ENCODE peak calls at places on chromosome 5, in four cellular contexts. N is HepG2, I is GM12878, A is K562. F is an unnamed sample.
A peak's percentile ranks its signal among the peaks of the same experiment; 100 is the strongest.

GRCh38 chr5:71483355-71483754 is 27.9 kb downstream of the BDP1 start:
- DNase-seq in N (peak; percentile 69), I (no peak), A (no peak), F (no peak)

GRCh38 chr5:169335806-169336205 is 34.9 kb upstream of the SLIT3 start:
- DNase-seq in N (no peak), I (no peak), A (no peak), F (no peak)

GRCh38 chr5:80408475-80408875 is 611 bp downstream of the ZFYVE16 start:
- DNase-seq in N (peak; percentile 68), I (no peak), A (peak; percentile 80), F (peak; percentile 81)

GRCh38 chr5:36357391-36357790 is 55.7 kb upstream of the RANBP3L start:
- DNase-seq in N (no peak), I (no peak), A (no peak), F (no peak)

GRCh38 chr5:139856694-139857093 is 61.1 kb downstream of the PSD2 start:
- DNase-seq in N (no peak), I (no peak), A (no peak), F (peak; percentile 48)

GRCh38 chr5:149732500-149733128 is 2.5 kb downstream of the PPARGC1B start:
- DNase-seq in N (peak; percentile 32), I (no peak), A (peak; percentile 58), F (no peak)

GRCh38 chr5:170006016-170006415 is 25.7 kb upstream of the INSYN2B start:
- DNase-seq in N (no peak), I (no peak), A (no peak), F (no peak)

GRCh38 chr5:129204525-129204924 is 110.0 kb downstream of the ISOC1 start:
- DNase-seq in N (no peak), I (no peak), A (no peak), F (no peak)

GRCh38 chr5:59547731-59548130 is 345.8 kb downstream of the PDE4D start:
- DNase-seq in N (no peak), I (no peak), A (no peak), F (no peak)

GRCh38 chr5:44660251-44660650 is 148.5 kb upstream of the MRPS30 start:
- DNase-seq in N (no peak), I (no peak), A (no peak), F (no peak)

GRCh38 chr5:140362875-140363630 is 3.1 kb downstream of the SLC4A9 start:
- DNase-seq in N (peak; percentile 74), I (no peak), A (peak; percentile 85), F (peak; percentile 85)

GRCh38 chr5:133265257-133265656 is 213.4 kb downstream of the HSPA4 start:
- DNase-seq in N (no peak), I (no peak), A (no peak), F (no peak)

GRCh38 chr5:17012289-17012688 is 76.2 kb upstream of the MYO10 start:
- DNase-seq in N (no peak), I (no peak), A (no peak), F (no peak)

GRCh38 chr5:11853796-11854195 is 50.5 kb downstream of the CTNND2 start:
- DNase-seq in N (no peak), I (no peak), A (no peak), F (no peak)

GRCh38 chr5:138635268-138635667 is 60.1 kb upstream of the HSPA9 start:
- DNase-seq in N (no peak), I (no peak), A (no peak), F (no peak)

GRCh38 chr5:23269981-23270380 is 237.4 kb upstream of the PRDM9 start:
- DNase-seq in N (no peak), I (no peak), A (no peak), F (no peak)

GRCh38 chr5:141186897-141187512 is at the start of gene PCDHB9:
- DNase-seq in N (peak; percentile 17), I (no peak), A (peak; percentile 20), F (peak; percentile 61)

GRCh38 chr5:65835191-65835590 is 91.2 kb upstream of the ERBIN start:
- DNase-seq in N (no peak), I (no peak), A (no peak), F (no peak)

GRCh38 chr5:118723021-118723338 is 265.4 kb downstream of the DTWD2 start:
- DNase-seq in N (no peak), I (peak; percentile 69), A (no peak), F (no peak)

GRCh38 chr5:124352312-124352711 is 394.1 kb downstream of the ZNF608 start:
- DNase-seq in N (no peak), I (no peak), A (no peak), F (no peak)

GRCh38 chr5:109744261-109744660 is 54.5 kb downstream of the MAN2A1 start:
- DNase-seq in N (no peak), I (no peak), A (no peak), F (no peak)

GRCh38 chr5:109740329-109740728 is 50.6 kb downstream of the MAN2A1 start:
- DNase-seq in N (no peak), I (peak; percentile 32), A (no peak), F (no peak)

GRCh38 chr5:109743041-109743531 is 53.4 kb downstream of the MAN2A1 start:
- DNase-seq in N (no peak), I (no peak), A (peak; percentile 22), F (no peak)

GRCh38 chr5:109741390-109741789 is 51.7 kb downstream of the MAN2A1 start:
- DNase-seq in N (no peak), I (no peak), A (no peak), F (no peak)

GRCh38 chr5:109743770-109744212 is 54.1 kb downstream of the MAN2A1 start:
- DNase-seq in N (peak; percentile 6), I (no peak), A (peak; percentile 69), F (no peak)
- TF ChIP-seq FOXM1 in N (no peak), I (no peak), A (no peak), F (no peak)

GRCh38 chr5:142806769-142807377 is 36.7 kb downstream of the ARHGAP26 start:
- DNase-seq in N (peak; percentile 41), I (no peak), A (no peak), F (no peak)

GRCh38 chr5:142800776-142801494 is 30.8 kb downstream of the ARHGAP26 start:
- DNase-seq in N (no peak), I (peak; percentile 48), A (no peak), F (no peak)

GRCh38 chr5:142805339-142805738 is 35.2 kb downstream of the ARHGAP26 start:
- DNase-seq in N (no peak), I (no peak), A (no peak), F (no peak)

GRCh38 chr5:142801495-142801871 is 31.3 kb downstream of the ARHGAP26 start:
- DNase-seq in N (no peak), I (no peak), A (no peak), F (no peak)

DNA sequence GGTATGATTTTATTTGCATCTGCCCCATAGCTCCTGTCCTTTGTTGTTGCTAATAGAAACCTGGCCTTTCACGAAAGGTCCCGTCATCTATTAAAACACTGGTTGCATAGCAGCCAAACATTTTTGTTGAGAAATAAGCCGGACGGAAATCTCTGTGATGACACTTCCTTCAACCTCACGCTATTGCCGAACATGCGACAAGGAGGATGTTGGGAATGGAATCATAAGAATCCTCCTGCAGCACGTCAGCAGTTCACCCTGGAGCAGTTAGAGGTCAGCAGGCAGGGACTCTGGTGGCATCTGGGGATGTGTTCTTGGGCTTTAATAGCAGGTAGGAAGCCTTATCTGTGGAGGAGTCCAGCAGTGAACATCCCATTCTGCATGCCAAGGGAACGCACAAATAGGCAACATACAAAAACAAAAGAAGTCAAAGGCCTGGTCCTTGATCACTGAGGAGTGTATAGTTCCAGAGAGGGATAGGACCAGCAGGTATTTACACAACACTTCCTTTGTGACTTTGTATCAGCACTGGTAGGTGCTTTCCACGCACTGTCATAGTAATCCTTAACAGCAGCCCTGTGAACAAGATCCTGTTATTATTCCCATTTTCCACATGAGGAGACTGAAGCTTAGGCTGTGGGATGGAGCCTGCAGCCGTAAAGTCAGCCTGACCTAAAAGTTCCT is 33.4 kb downstream of the ARHGAP26 start:
- DNase-seq in N (no peak), I (no peak), A (no peak), F (no peak)
- TF ChIP-seq POLR2AphosphoS5 in N (no peak), I (no peak), A (no peak), F (no peak)

GRCh38 chr5:77356740-77357139 is 135.4 kb downstream of the WDR41 start:
- DNase-seq in N (no peak), I (peak; percentile 84), A (no peak), F (no peak)
- TF ChIP-seq MAX in N (no peak), I (no peak), A (no peak), F (no peak)

GRCh38 chr5:6902094-6902493 is 188.9 kb downstream of the TENT4A start:
- DNase-seq in N (no peak), I (no peak), A (no peak), F (no peak)
- TF ChIP-seq FOXM1 in N (no peak), I (no peak), A (no peak), F (no peak)

DNA sequence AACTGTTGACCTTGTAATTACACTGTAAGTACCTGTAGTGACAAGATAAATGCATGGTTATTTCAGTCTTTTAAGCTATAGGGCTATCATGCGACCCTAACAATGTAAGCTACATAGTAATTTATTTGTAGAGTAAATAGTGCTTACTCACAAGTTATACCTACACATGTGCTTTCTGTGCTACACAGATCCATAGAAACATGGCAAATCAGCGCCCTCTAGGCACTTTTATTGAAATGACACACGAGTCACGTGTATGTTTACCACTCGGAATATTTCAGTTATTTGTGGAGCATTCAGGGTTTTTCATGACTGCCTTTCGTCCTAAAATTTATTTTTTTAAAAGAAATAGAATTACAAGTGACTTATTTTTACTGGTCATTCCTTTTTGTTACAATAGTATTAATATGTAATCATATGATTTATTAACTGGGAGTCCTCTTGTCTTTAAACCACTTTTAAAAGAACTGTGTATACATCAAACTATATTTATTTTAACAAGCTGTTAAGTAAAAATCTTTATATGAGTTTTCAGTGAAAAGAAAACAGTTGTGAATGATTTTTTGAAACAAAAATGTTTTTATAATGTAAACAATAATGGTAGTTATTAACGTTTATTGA is 1242.3 kb upstream of the WWC1 start:
- DNase-seq in N (peak; percentile 21), I (no peak), A (peak; percentile 5), F (peak; percentile 43)
- TF ChIP-seq POLR2AphosphoS5 in N (no peak), I (no peak), A (no peak), F (no peak)

DNA sequence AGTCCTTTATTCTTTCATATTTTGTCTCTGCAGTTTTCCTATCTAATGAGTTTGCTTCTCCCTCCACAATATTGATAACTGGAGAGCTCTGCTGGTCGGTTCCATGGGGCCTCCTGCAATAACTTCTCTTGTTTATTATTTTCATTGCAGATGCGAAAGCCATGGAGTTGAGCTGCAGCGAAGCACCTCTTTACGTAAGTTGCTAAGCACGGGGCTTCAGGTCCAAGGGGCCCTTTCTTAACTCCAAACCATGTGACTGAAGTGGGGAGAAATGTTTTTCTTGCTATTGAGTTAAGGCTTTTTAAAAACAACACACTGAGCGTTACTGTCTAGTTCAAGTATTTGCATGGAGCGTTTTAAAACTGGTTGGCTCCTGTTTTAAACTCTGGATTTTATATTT is 58.7 kb downstream of the ARHGEF28 start:
- DNase-seq in N (no peak), I (no peak), A (no peak), F (no peak)
- TF ChIP-seq MAX in N (no peak), I (no peak), A (no peak), F (no peak)

DNA sequence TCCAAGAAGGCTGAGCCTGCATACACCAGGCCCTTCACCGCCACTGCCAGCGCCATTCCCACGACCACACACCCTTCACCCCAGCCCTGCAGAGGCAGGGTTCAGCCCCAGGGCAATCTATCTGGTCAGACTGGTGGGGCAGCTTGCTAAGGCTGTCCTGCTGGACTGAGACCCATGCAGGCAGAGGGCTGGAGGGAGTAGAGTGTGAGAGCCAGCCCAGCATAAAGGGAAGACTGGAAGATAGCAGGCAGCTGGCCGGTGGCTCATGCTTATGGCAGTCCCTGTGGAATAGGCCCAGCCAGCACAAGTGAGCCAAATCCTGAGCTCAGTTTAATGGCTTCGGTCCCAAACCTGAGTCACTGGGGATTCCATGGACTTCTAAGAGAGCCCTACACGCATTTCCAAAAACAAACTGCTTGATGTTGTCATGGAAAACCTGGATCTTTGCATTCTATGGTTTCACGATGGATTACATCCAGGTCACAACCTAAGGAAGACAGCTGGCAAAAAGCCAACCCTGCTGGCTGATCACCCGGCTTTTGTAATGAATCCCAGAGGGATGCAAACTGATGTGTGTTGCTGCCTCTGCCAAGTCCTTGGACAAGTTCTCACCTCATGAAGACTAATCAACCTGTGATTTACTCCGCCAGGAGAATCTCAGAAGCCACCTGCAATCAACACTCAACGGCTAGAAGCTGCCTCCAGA is 143.7 kb downstream of the LHFPL2 start:
- DNase-seq in N (no peak), I (no peak), A (no peak), F (peak; percentile 80)
- TF ChIP-seq FOXM1 in N (no peak), I (no peak), A (no peak), F (no peak)